ENCODE peak calls at places on chromosomes 7 and 10, in ten cellular contexts. One of them, this sample, is unnamed.

GRCh38 chr10:131833446-131834080 is 67.2 kb upstream of the PPP2R2D start:
- DNase-seq in OCI-LY7: no peak
- DNase-seq in HFF-Myc: no peak
- DNase-seq in adrenal gland: no peak
- DNase-seq in BJ: no peak
- DNase-seq in mesendoderm: no peak
- DNase-seq in fibroblast of lung: no peak
- DNase-seq in WERI-Rb-1: no peak
- DNase-seq in AG04449: no peak
- DNase-seq in Peyer's patch: peak
- DNase-seq in this sample: no peak

GRCh38 chr7:131897016-131897789 is 340.8 kb upstream of the PODXL start:
- DNase-seq in OCI-LY7: no peak
- DNase-seq in HFF-Myc: peak
- DNase-seq in adrenal gland: no peak
- DNase-seq in BJ: peak
- DNase-seq in mesendoderm: peak
- DNase-seq in fibroblast of lung: peak
- DNase-seq in WERI-Rb-1: peak
- DNase-seq in AG04449: no peak
- DNase-seq in Peyer's patch: no peak
- DNase-seq in this sample: peak

GRCh38 chr7:157690058-157690832 is 353.4 kb downstream of the DNAJB6 start:
- DNase-seq in OCI-LY7: no peak
- DNase-seq in HFF-Myc: no peak
- DNase-seq in adrenal gland: no peak
- DNase-seq in BJ: no peak
- DNase-seq in mesendoderm: no peak
- DNase-seq in fibroblast of lung: no peak
- DNase-seq in WERI-Rb-1: peak
- DNase-seq in AG04449: no peak
- DNase-seq in Peyer's patch: peak
- DNase-seq in this sample: no peak

GRCh38 chr7:157792954-157793353 is 456.1 kb downstream of the DNAJB6 start:
- DNase-seq in OCI-LY7: no peak
- DNase-seq in HFF-Myc: no peak
- DNase-seq in adrenal gland: no peak
- DNase-seq in BJ: no peak
- DNase-seq in mesendoderm: no peak
- DNase-seq in fibroblast of lung: no peak
- DNase-seq in WERI-Rb-1: no peak
- DNase-seq in AG04449: no peak
- DNase-seq in Peyer's patch: no peak
- DNase-seq in this sample: no peak

GRCh38 chr7:132768099-132768498 is 191.8 kb upstream of the PLXNA4 start:
- DNase-seq in OCI-LY7: no peak
- DNase-seq in HFF-Myc: no peak
- DNase-seq in adrenal gland: no peak
- DNase-seq in BJ: no peak
- DNase-seq in mesendoderm: no peak
- DNase-seq in fibroblast of lung: no peak
- DNase-seq in WERI-Rb-1: no peak
- DNase-seq in AG04449: no peak
- DNase-seq in Peyer's patch: no peak
- DNase-seq in this sample: no peak

GRCh38 chr10:87722716-87723115 is 63.0 kb downstream of the PAPSS2 start:
- DNase-seq in OCI-LY7: no peak
- DNase-seq in HFF-Myc: no peak
- DNase-seq in adrenal gland: no peak
- DNase-seq in BJ: no peak
- DNase-seq in mesendoderm: no peak
- DNase-seq in fibroblast of lung: no peak
- DNase-seq in WERI-Rb-1: no peak
- DNase-seq in AG04449: no peak
- DNase-seq in Peyer's patch: no peak
- DNase-seq in this sample: no peak

GRCh38 chr7:123687161-123687560 is 31.5 kb downstream of the LMOD2 start:
- DNase-seq in OCI-LY7: no peak
- DNase-seq in HFF-Myc: no peak
- DNase-seq in adrenal gland: no peak
- DNase-seq in BJ: no peak
- DNase-seq in mesendoderm: no peak
- DNase-seq in fibroblast of lung: no peak
- DNase-seq in WERI-Rb-1: no peak
- DNase-seq in AG04449: no peak
- DNase-seq in Peyer's patch: no peak
- DNase-seq in this sample: no peak

GRCh38 chr10:102617816-102618215 is 26.5 kb upstream of the TRIM8 start:
- DNase-seq in OCI-LY7: no peak
- DNase-seq in HFF-Myc: no peak
- DNase-seq in adrenal gland: no peak
- DNase-seq in BJ: no peak
- DNase-seq in mesendoderm: no peak
- DNase-seq in fibroblast of lung: no peak
- DNase-seq in WERI-Rb-1: no peak
- DNase-seq in AG04449: no peak
- DNase-seq in Peyer's patch: no peak
- DNase-seq in this sample: no peak

GRCh38 chr10:77168161-77168560 is 469.4 kb downstream of the KCNMA1 start:
- DNase-seq in OCI-LY7: no peak
- DNase-seq in HFF-Myc: no peak
- DNase-seq in adrenal gland: no peak
- DNase-seq in BJ: no peak
- DNase-seq in mesendoderm: no peak
- DNase-seq in fibroblast of lung: no peak
- DNase-seq in WERI-Rb-1: no peak
- DNase-seq in AG04449: no peak
- DNase-seq in Peyer's patch: no peak
- DNase-seq in this sample: no peak

GRCh38 chr10:77163670-77164348 is 473.8 kb downstream of the KCNMA1 start:
- DNase-seq in OCI-LY7: no peak
- DNase-seq in HFF-Myc: peak
- DNase-seq in adrenal gland: peak
- DNase-seq in BJ: peak
- DNase-seq in mesendoderm: peak
- DNase-seq in fibroblast of lung: peak
- DNase-seq in WERI-Rb-1: peak
- DNase-seq in AG04449: peak
- DNase-seq in Peyer's patch: peak
- DNase-seq in this sample: peak

GRCh38 chr10:77162697-77163096 is 474.9 kb downstream of the KCNMA1 start:
- DNase-seq in OCI-LY7: no peak
- DNase-seq in HFF-Myc: no peak
- DNase-seq in adrenal gland: peak
- DNase-seq in BJ: no peak
- DNase-seq in mesendoderm: no peak
- DNase-seq in fibroblast of lung: peak
- DNase-seq in WERI-Rb-1: no peak
- DNase-seq in AG04449: no peak
- DNase-seq in Peyer's patch: no peak
- DNase-seq in this sample: no peak

GRCh38 chr10:77164616-77165311 is 472.8 kb downstream of the KCNMA1 start:
- DNase-seq in OCI-LY7: no peak
- DNase-seq in HFF-Myc: no peak
- DNase-seq in adrenal gland: no peak
- DNase-seq in BJ: no peak
- DNase-seq in mesendoderm: no peak
- DNase-seq in fibroblast of lung: no peak
- DNase-seq in WERI-Rb-1: no peak
- DNase-seq in AG04449: no peak
- DNase-seq in Peyer's patch: no peak
- DNase-seq in this sample: no peak

GRCh38 chr10:77165445-77166316 is 471.9 kb downstream of the KCNMA1 start:
- DNase-seq in OCI-LY7: peak
- DNase-seq in HFF-Myc: peak
- DNase-seq in adrenal gland: peak
- DNase-seq in BJ: no peak
- DNase-seq in mesendoderm: peak
- DNase-seq in fibroblast of lung: peak
- DNase-seq in WERI-Rb-1: peak
- DNase-seq in AG04449: no peak
- DNase-seq in Peyer's patch: peak
- DNase-seq in this sample: no peak
- H3K4me3 ChIP-seq in OCI-LY7: no peak
- H3K4me3 ChIP-seq in HFF-Myc: no peak
- H3K4me3 ChIP-seq in adrenal gland: no peak
- H3K4me3 ChIP-seq in BJ: no peak
- H3K4me3 ChIP-seq in mesendoderm: no peak
- H3K4me3 ChIP-seq in fibroblast of lung: no peak
- H3K4me3 ChIP-seq in WERI-Rb-1: no peak
- H3K4me3 ChIP-seq in AG04449: no peak
- H3K4me3 ChIP-seq in Peyer's patch: peak
- H3K4me3 ChIP-seq in this sample: no peak

GRCh38 chr7:134548877-134549276 is at the start of gene AKR1B15:
- DNase-seq in OCI-LY7: no peak
- DNase-seq in HFF-Myc: no peak
- DNase-seq in adrenal gland: peak
- DNase-seq in BJ: no peak
- DNase-seq in mesendoderm: no peak
- DNase-seq in fibroblast of lung: no peak
- DNase-seq in WERI-Rb-1: no peak
- DNase-seq in AG04449: no peak
- DNase-seq in Peyer's patch: no peak
- DNase-seq in this sample: no peak

GRCh38 chr7:134547738-134548054 is 1.2 kb upstream of the AKR1B15 start:
- DNase-seq in OCI-LY7: no peak
- DNase-seq in HFF-Myc: peak
- DNase-seq in adrenal gland: peak
- DNase-seq in BJ: no peak
- DNase-seq in mesendoderm: peak
- DNase-seq in fibroblast of lung: peak
- DNase-seq in WERI-Rb-1: peak
- DNase-seq in AG04449: no peak
- DNase-seq in Peyer's patch: peak
- DNase-seq in this sample: no peak

GRCh38 chr7:134546903-134547737 is 1.8 kb upstream of the AKR1B15 start:
- DNase-seq in OCI-LY7: peak
- DNase-seq in HFF-Myc: no peak
- DNase-seq in adrenal gland: peak
- DNase-seq in BJ: no peak
- DNase-seq in mesendoderm: peak
- DNase-seq in fibroblast of lung: peak
- DNase-seq in WERI-Rb-1: peak
- DNase-seq in AG04449: no peak
- DNase-seq in Peyer's patch: peak
- DNase-seq in this sample: no peak

GRCh38 chr7:134552105-134552504 is 3.2 kb downstream of the AKR1B15 start:
- DNase-seq in OCI-LY7: no peak
- DNase-seq in HFF-Myc: no peak
- DNase-seq in adrenal gland: no peak
- DNase-seq in BJ: no peak
- DNase-seq in mesendoderm: peak
- DNase-seq in fibroblast of lung: peak
- DNase-seq in WERI-Rb-1: peak
- DNase-seq in AG04449: no peak
- DNase-seq in Peyer's patch: peak
- DNase-seq in this sample: no peak

DNA sequence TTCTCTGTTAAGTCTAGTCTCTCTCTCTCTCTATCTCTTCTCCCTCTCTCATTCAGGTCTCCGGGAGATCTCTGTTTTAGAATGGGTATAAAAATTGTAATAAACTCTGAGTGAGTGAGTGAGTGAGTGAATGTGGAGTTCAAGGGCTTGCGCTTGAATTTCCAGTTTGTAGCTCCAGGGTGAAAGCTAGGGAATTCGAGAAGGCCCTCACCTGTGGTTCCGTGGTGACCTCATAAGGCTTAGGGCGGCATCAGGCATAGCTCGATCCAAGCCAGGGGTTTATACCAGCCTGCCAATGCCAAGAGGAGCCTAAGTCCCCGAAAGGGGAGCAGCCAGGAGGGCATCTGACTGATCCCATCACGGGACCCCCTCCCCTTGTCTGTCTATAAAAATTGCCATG is 456 bp downstream of the AKR1B15 start:
- DNase-seq in OCI-LY7: no peak
- DNase-seq in HFF-Myc: no peak
- DNase-seq in adrenal gland: no peak
- DNase-seq in BJ: no peak
- DNase-seq in mesendoderm: no peak
- DNase-seq in fibroblast of lung: no peak
- DNase-seq in WERI-Rb-1: no peak
- DNase-seq in AG04449: no peak
- DNase-seq in Peyer's patch: no peak
- DNase-seq in this sample: no peak
- H3K4me3 ChIP-seq in OCI-LY7: no peak
- H3K4me3 ChIP-seq in HFF-Myc: no peak
- H3K4me3 ChIP-seq in adrenal gland: no peak
- H3K4me3 ChIP-seq in BJ: no peak
- H3K4me3 ChIP-seq in mesendoderm: no peak
- H3K4me3 ChIP-seq in fibroblast of lung: no peak
- H3K4me3 ChIP-seq in WERI-Rb-1: no peak
- H3K4me3 ChIP-seq in AG04449: no peak
- H3K4me3 ChIP-seq in Peyer's patch: no peak
- H3K4me3 ChIP-seq in this sample: no peak

GRCh38 chr10:101135151-101136006 is 4.3 kb downstream of the TLX1 start:
- DNase-seq in OCI-LY7: no peak
- DNase-seq in HFF-Myc: no peak
- DNase-seq in adrenal gland: no peak
- DNase-seq in BJ: no peak
- DNase-seq in mesendoderm: peak
- DNase-seq in fibroblast of lung: no peak
- DNase-seq in WERI-Rb-1: no peak
- DNase-seq in AG04449: no peak
- DNase-seq in Peyer's patch: no peak
- DNase-seq in this sample: no peak
- H3K4me3 ChIP-seq in OCI-LY7: no peak
- H3K4me3 ChIP-seq in HFF-Myc: no peak
- H3K4me3 ChIP-seq in adrenal gland: no peak
- H3K4me3 ChIP-seq in BJ: no peak
- H3K4me3 ChIP-seq in mesendoderm: no peak
- H3K4me3 ChIP-seq in fibroblast of lung: no peak
- H3K4me3 ChIP-seq in WERI-Rb-1: no peak
- H3K4me3 ChIP-seq in AG04449: no peak
- H3K4me3 ChIP-seq in Peyer's patch: no peak
- H3K4me3 ChIP-seq in this sample: no peak

GRCh38 chr10:96745950-96746349 is 25.6 kb upstream of the PIK3AP1 start:
- DNase-seq in OCI-LY7: no peak
- DNase-seq in HFF-Myc: no peak
- DNase-seq in adrenal gland: no peak
- DNase-seq in BJ: no peak
- DNase-seq in mesendoderm: no peak
- DNase-seq in fibroblast of lung: no peak
- DNase-seq in WERI-Rb-1: no peak
- DNase-seq in AG04449: no peak
- DNase-seq in Peyer's patch: no peak
- DNase-seq in this sample: no peak

GRCh38 chr10:96746503-96746902 is 26.2 kb upstream of the PIK3AP1 start:
- DNase-seq in OCI-LY7: no peak
- DNase-seq in HFF-Myc: no peak
- DNase-seq in adrenal gland: no peak
- DNase-seq in BJ: no peak
- DNase-seq in mesendoderm: no peak
- DNase-seq in fibroblast of lung: no peak
- DNase-seq in WERI-Rb-1: no peak
- DNase-seq in AG04449: no peak
- DNase-seq in Peyer's patch: no peak
- DNase-seq in this sample: no peak

GRCh38 chr10:96740141-96740540 is 19.8 kb upstream of the PIK3AP1 start:
- DNase-seq in OCI-LY7: no peak
- DNase-seq in HFF-Myc: no peak
- DNase-seq in adrenal gland: no peak
- DNase-seq in BJ: no peak
- DNase-seq in mesendoderm: no peak
- DNase-seq in fibroblast of lung: no peak
- DNase-seq in WERI-Rb-1: no peak
- DNase-seq in AG04449: no peak
- DNase-seq in Peyer's patch: no peak
- DNase-seq in this sample: no peak

GRCh38 chr10:96743988-96744585 is 23.8 kb upstream of the PIK3AP1 start:
- DNase-seq in OCI-LY7: peak
- DNase-seq in HFF-Myc: no peak
- DNase-seq in adrenal gland: peak
- DNase-seq in BJ: no peak
- DNase-seq in mesendoderm: peak
- DNase-seq in fibroblast of lung: peak
- DNase-seq in WERI-Rb-1: peak
- DNase-seq in AG04449: no peak
- DNase-seq in Peyer's patch: no peak
- DNase-seq in this sample: no peak

DNA sequence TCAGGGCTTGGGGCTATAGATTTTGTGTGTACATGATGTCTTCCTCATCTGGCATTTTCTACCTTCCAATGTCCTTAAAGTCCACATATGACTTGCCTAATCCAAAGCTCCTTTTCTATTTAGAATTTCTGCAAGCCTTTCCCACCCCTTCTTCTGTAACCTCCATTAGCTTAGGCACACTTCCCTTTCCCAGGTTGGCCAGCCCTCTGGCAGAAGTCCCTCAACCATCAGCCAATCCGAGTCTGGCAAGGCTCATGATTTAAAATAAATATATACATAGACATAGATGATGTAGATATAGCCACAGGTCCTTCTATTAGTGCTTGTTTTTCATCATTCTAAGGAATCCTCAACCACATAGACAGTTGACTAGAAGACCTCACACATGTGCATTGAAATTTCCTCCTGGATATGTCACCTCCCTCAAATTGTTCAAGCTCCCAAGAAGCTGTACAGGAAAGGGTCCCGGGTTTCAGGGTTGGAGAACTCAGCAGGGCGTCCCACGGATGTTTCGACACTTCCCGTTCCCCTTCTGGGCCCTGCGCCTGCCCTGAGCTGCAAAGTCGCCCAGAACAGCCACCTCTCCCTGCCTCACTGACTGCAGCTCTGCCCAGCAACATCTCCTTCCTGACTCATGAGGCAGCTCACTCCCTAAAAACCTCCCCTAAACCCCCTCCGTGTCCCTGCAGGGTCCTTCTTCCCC is 20.4 kb upstream of the PIK3AP1 start:
- DNase-seq in OCI-LY7: peak
- DNase-seq in HFF-Myc: no peak
- DNase-seq in adrenal gland: peak
- DNase-seq in BJ: no peak
- DNase-seq in mesendoderm: no peak
- DNase-seq in fibroblast of lung: no peak
- DNase-seq in WERI-Rb-1: no peak
- DNase-seq in AG04449: no peak
- DNase-seq in Peyer's patch: peak
- DNase-seq in this sample: no peak
- H3K4me3 ChIP-seq in OCI-LY7: no peak
- H3K4me3 ChIP-seq in HFF-Myc: no peak
- H3K4me3 ChIP-seq in adrenal gland: no peak
- H3K4me3 ChIP-seq in BJ: no peak
- H3K4me3 ChIP-seq in mesendoderm: no peak
- H3K4me3 ChIP-seq in fibroblast of lung: no peak
- H3K4me3 ChIP-seq in WERI-Rb-1: no peak
- H3K4me3 ChIP-seq in AG04449: no peak
- H3K4me3 ChIP-seq in Peyer's patch: no peak
- H3K4me3 ChIP-seq in this sample: no peak

This sample was measured in skeletal muscle cell.